ENCODE peak calls at places on chromosomes 16 and 17, in five cellular contexts. One of them, this sample, is unnamed.

GRCh38 chr17:14701901-14702300 is 401.0 kb downstream of the HS3ST3B1 start:
- DNase-seq in GM12865: no peak
- DNase-seq in NCI-H446: no peak
- DNase-seq in non-pigmented ciliary epithelial cell: no peak
- DNase-seq in occipital lobe: no peak
- DNase-seq in this sample: no peak

GRCh38 chr17:78665952-78666920 is 89.0 kb upstream of the DNAH17 start:
- DNase-seq in GM12865: peak
- DNase-seq in NCI-H446: no peak
- DNase-seq in non-pigmented ciliary epithelial cell: no peak
- DNase-seq in occipital lobe: no peak
- DNase-seq in this sample: peak

GRCh38 chr17:36072431-36073121 is 8.5 kb downstream of the CCL18 start:
- DNase-seq in GM12865: peak
- DNase-seq in NCI-H446: peak
- DNase-seq in non-pigmented ciliary epithelial cell: no peak
- DNase-seq in occipital lobe: no peak
- DNase-seq in this sample: peak

GRCh38 chr16:17437142-17437720 is 33.5 kb downstream of the XYLT1 start:
- DNase-seq in GM12865: no peak
- DNase-seq in NCI-H446: no peak
- DNase-seq in non-pigmented ciliary epithelial cell: no peak
- DNase-seq in occipital lobe: no peak
- DNase-seq in this sample: no peak

GRCh38 chr16:31168848-31169247 is 11.1 kb upstream of the FUS start:
- DNase-seq in GM12865: no peak
- DNase-seq in NCI-H446: no peak
- DNase-seq in non-pigmented ciliary epithelial cell: no peak
- DNase-seq in occipital lobe: no peak
- DNase-seq in this sample: peak

GRCh38 chr17:19248923-19249574 is 11.9 kb downstream of the EPN2 start:
- DNase-seq in GM12865: no peak
- DNase-seq in NCI-H446: no peak
- DNase-seq in non-pigmented ciliary epithelial cell: peak
- DNase-seq in occipital lobe: no peak
- DNase-seq in this sample: no peak

GRCh38 chr16:1670866-1671265 is 7.2 kb upstream of the JPT2 start:
- DNase-seq in GM12865: no peak
- DNase-seq in NCI-H446: no peak
- DNase-seq in non-pigmented ciliary epithelial cell: no peak
- DNase-seq in occipital lobe: no peak
- DNase-seq in this sample: no peak

GRCh38 chr16:67277999-67278772 is 1.1 kb upstream of the PLEKHG4 start:
- DNase-seq in GM12865: no peak
- DNase-seq in NCI-H446: peak
- DNase-seq in non-pigmented ciliary epithelial cell: no peak
- DNase-seq in occipital lobe: no peak
- DNase-seq in this sample: no peak

GRCh38 chr16:27243725-27244362 is 24.7 kb downstream of the NSMCE1 start:
- DNase-seq in GM12865: no peak
- DNase-seq in NCI-H446: no peak
- DNase-seq in non-pigmented ciliary epithelial cell: no peak
- DNase-seq in occipital lobe: no peak
- DNase-seq in this sample: no peak

GRCh38 chr16:81350306-81350615 is 35.5 kb downstream of the GAN start:
- DNase-seq in GM12865: no peak
- DNase-seq in NCI-H446: no peak
- DNase-seq in non-pigmented ciliary epithelial cell: no peak
- DNase-seq in occipital lobe: no peak
- DNase-seq in this sample: no peak

GRCh38 chr17:77286641-77287431 is 146.1 kb downstream of the SEC14L1 start:
- DNase-seq in GM12865: no peak
- DNase-seq in NCI-H446: peak
- DNase-seq in non-pigmented ciliary epithelial cell: no peak
- DNase-seq in occipital lobe: no peak
- DNase-seq in this sample: peak

GRCh38 chr17:31394544-31394943 is 3.1 kb downstream of the RAB11FIP4 start:
- DNase-seq in GM12865: peak
- DNase-seq in NCI-H446: no peak
- DNase-seq in non-pigmented ciliary epithelial cell: peak
- DNase-seq in occipital lobe: peak
- DNase-seq in this sample: peak

GRCh38 chr17:18364166-18364565 is 816 bp upstream of the SHMT1 start:
- DNase-seq in GM12865: no peak
- DNase-seq in NCI-H446: no peak
- DNase-seq in non-pigmented ciliary epithelial cell: no peak
- DNase-seq in occipital lobe: no peak
- DNase-seq in this sample: no peak

GRCh38 chr16:72979974-72980373 is 68.0 kb downstream of the ZFHX3 start:
- DNase-seq in GM12865: no peak
- DNase-seq in NCI-H446: no peak
- DNase-seq in non-pigmented ciliary epithelial cell: no peak
- DNase-seq in occipital lobe: no peak
- DNase-seq in this sample: no peak

GRCh38 chr16:85498607-85499006 is 114.5 kb upstream of the GSE1 start:
- DNase-seq in GM12865: peak
- DNase-seq in NCI-H446: no peak
- DNase-seq in non-pigmented ciliary epithelial cell: no peak
- DNase-seq in occipital lobe: no peak
- DNase-seq in this sample: no peak

GRCh38 chr17:17140590-17140980 is 65.5 kb downstream of the PLD6 start:
- DNase-seq in GM12865: no peak
- DNase-seq in NCI-H446: no peak
- DNase-seq in non-pigmented ciliary epithelial cell: peak
- DNase-seq in occipital lobe: no peak
- DNase-seq in this sample: no peak

GRCh38 chr17:76390003-76390421 is 5.6 kb downstream of the SPHK1 start:
- DNase-seq in GM12865: no peak
- DNase-seq in NCI-H446: no peak
- DNase-seq in non-pigmented ciliary epithelial cell: no peak
- DNase-seq in occipital lobe: no peak
- DNase-seq in this sample: no peak

GRCh38 chr17:62705781-62706597 is 78.5 kb downstream of the MRC2 start:
- DNase-seq in GM12865: no peak
- DNase-seq in NCI-H446: no peak
- DNase-seq in non-pigmented ciliary epithelial cell: no peak
- DNase-seq in occipital lobe: peak
- DNase-seq in this sample: no peak

GRCh38 chr16:75660321-75660720 is 12.7 kb downstream of the TERF2IP start:
- DNase-seq in GM12865: no peak
- DNase-seq in NCI-H446: no peak
- DNase-seq in non-pigmented ciliary epithelial cell: no peak
- DNase-seq in occipital lobe: no peak
- DNase-seq in this sample: no peak

GRCh38 chr17:67422887-67423286 is 45.8 kb downstream of the PITPNC1 start:
- DNase-seq in GM12865: no peak
- DNase-seq in NCI-H446: no peak
- DNase-seq in non-pigmented ciliary epithelial cell: no peak
- DNase-seq in occipital lobe: no peak
- DNase-seq in this sample: no peak

GRCh38 chr16:17408296-17408695 is 62.5 kb downstream of the XYLT1 start:
- DNase-seq in GM12865: no peak
- DNase-seq in NCI-H446: no peak
- DNase-seq in non-pigmented ciliary epithelial cell: no peak
- DNase-seq in occipital lobe: no peak
- DNase-seq in this sample: no peak

GRCh38 chr17:1730345-1731193 is 6.1 kb downstream of the WDR81 start:
- DNase-seq in GM12865: no peak
- DNase-seq in NCI-H446: no peak
- DNase-seq in non-pigmented ciliary epithelial cell: no peak
- DNase-seq in occipital lobe: no peak
- DNase-seq in this sample: no peak

This sample was measured in Caco-2.